ENCODE peak calls at places on chromosomes 4 and X, in six cellular contexts. One of them, this sample, is unnamed.

GRCh38 chrX:50905334-50905733 is 5.2 kb upstream of the BMP15 start:
- DNase-seq in activated naive CD4-positive, alpha-beta T cell treated with anti-CD3 and anti-CD28 coated beads, Interleukin-2, amount 50 U/mL, for 16 hours: no peak
- DNase-seq in fibroblast of lung: peak
- DNase-seq in astrocyte of the cerebellum: no peak
- DNase-seq in NAMALWA: peak
- DNase-seq in progenitor cell of endocrine pancreas: no peak
- DNase-seq in this sample: no peak

GRCh38 chr4:22987861-22988260 is 295.1 kb downstream of the GBA3 start:
- DNase-seq in progenitor cell of endocrine pancreas: no peak
- DNase-seq in astrocyte of the cerebellum: peak
- DNase-seq in fibroblast of lung: peak
- DNase-seq in activated naive CD4-positive, alpha-beta T cell treated with anti-CD3 and anti-CD28 coated beads, Interleukin-2, amount 50 U/mL, for 16 hours: no peak
- DNase-seq in NAMALWA: no peak
- DNase-seq in this sample: no peak

GRCh38 chr4:17094811-17095210 is 196.4 kb upstream of the LDB2 start:
- DNase-seq in astrocyte of the cerebellum: no peak
- DNase-seq in activated naive CD4-positive, alpha-beta T cell treated with anti-CD3 and anti-CD28 coated beads, Interleukin-2, amount 50 U/mL, for 16 hours: no peak
- DNase-seq in progenitor cell of endocrine pancreas: no peak
- DNase-seq in NAMALWA: no peak
- DNase-seq in fibroblast of lung: no peak
- DNase-seq in this sample: no peak

GRCh38 chr4:89365375-89366170 is 58.0 kb upstream of the GPRIN3 start:
- DNase-seq in NAMALWA: no peak
- DNase-seq in progenitor cell of endocrine pancreas: no peak
- DNase-seq in activated naive CD4-positive, alpha-beta T cell treated with anti-CD3 and anti-CD28 coated beads, Interleukin-2, amount 50 U/mL, for 16 hours: no peak
- DNase-seq in fibroblast of lung: no peak
- DNase-seq in astrocyte of the cerebellum: no peak
- DNase-seq in this sample: no peak

GRCh38 chr4:85955614-85956295 is 404.1 kb downstream of the MAPK10 start:
- DNase-seq in fibroblast of lung: no peak
- DNase-seq in progenitor cell of endocrine pancreas: no peak
- DNase-seq in NAMALWA: no peak
- DNase-seq in astrocyte of the cerebellum: no peak
- DNase-seq in activated naive CD4-positive, alpha-beta T cell treated with anti-CD3 and anti-CD28 coated beads, Interleukin-2, amount 50 U/mL, for 16 hours: no peak
- DNase-seq in this sample: no peak

GRCh38 chrX:12390301-12390700 is 252.0 kb downstream of the FRMPD4 start:
- DNase-seq in progenitor cell of endocrine pancreas: no peak
- DNase-seq in NAMALWA: no peak
- DNase-seq in activated naive CD4-positive, alpha-beta T cell treated with anti-CD3 and anti-CD28 coated beads, Interleukin-2, amount 50 U/mL, for 16 hours: no peak
- DNase-seq in fibroblast of lung: peak
- DNase-seq in astrocyte of the cerebellum: no peak
- DNase-seq in this sample: no peak

GRCh38 chr4:38902695-38903094 is 35.1 kb downstream of the FAM114A1 start:
- DNase-seq in astrocyte of the cerebellum: no peak
- DNase-seq in progenitor cell of endocrine pancreas: no peak
- DNase-seq in NAMALWA: peak
- DNase-seq in activated naive CD4-positive, alpha-beta T cell treated with anti-CD3 and anti-CD28 coated beads, Interleukin-2, amount 50 U/mL, for 16 hours: no peak
- DNase-seq in fibroblast of lung: peak
- DNase-seq in this sample: no peak

GRCh38 chr4:5125326-5125725 is 74.0 kb downstream of the STK32B start:
- DNase-seq in NAMALWA: no peak
- DNase-seq in activated naive CD4-positive, alpha-beta T cell treated with anti-CD3 and anti-CD28 coated beads, Interleukin-2, amount 50 U/mL, for 16 hours: no peak
- DNase-seq in astrocyte of the cerebellum: no peak
- DNase-seq in fibroblast of lung: no peak
- DNase-seq in progenitor cell of endocrine pancreas: no peak
- DNase-seq in this sample: no peak

GRCh38 chr4:3420606-3420955 is 21.2 kb upstream of the HGFAC start:
- DNase-seq in NAMALWA: no peak
- DNase-seq in activated naive CD4-positive, alpha-beta T cell treated with anti-CD3 and anti-CD28 coated beads, Interleukin-2, amount 50 U/mL, for 16 hours: no peak
- DNase-seq in progenitor cell of endocrine pancreas: no peak
- DNase-seq in astrocyte of the cerebellum: no peak
- DNase-seq in fibroblast of lung: no peak
- DNase-seq in this sample: no peak

GRCh38 chr4:142238589-142238988 is 602.2 kb downstream of the IL15 start:
- DNase-seq in activated naive CD4-positive, alpha-beta T cell treated with anti-CD3 and anti-CD28 coated beads, Interleukin-2, amount 50 U/mL, for 16 hours: no peak
- DNase-seq in fibroblast of lung: peak
- DNase-seq in NAMALWA: no peak
- DNase-seq in progenitor cell of endocrine pancreas: no peak
- DNase-seq in astrocyte of the cerebellum: no peak
- DNase-seq in this sample: no peak

GRCh38 chrX:141814213-141814857 is 23.8 kb upstream of the MAGEC3 start:
- DNase-seq in progenitor cell of endocrine pancreas: no peak
- DNase-seq in NAMALWA: no peak
- DNase-seq in fibroblast of lung: no peak
- DNase-seq in astrocyte of the cerebellum: no peak
- DNase-seq in activated naive CD4-positive, alpha-beta T cell treated with anti-CD3 and anti-CD28 coated beads, Interleukin-2, amount 50 U/mL, for 16 hours: no peak
- DNase-seq in this sample: no peak

GRCh38 chrX:44432641-44433040 is 89.2 kb upstream of the EFHC2 start:
- DNase-seq in NAMALWA: peak
- DNase-seq in astrocyte of the cerebellum: no peak
- DNase-seq in fibroblast of lung: peak
- DNase-seq in progenitor cell of endocrine pancreas: no peak
- DNase-seq in activated naive CD4-positive, alpha-beta T cell treated with anti-CD3 and anti-CD28 coated beads, Interleukin-2, amount 50 U/mL, for 16 hours: no peak
- DNase-seq in this sample: no peak

GRCh38 chr4:83114576-83114975 is at the start of gene PLAC8:
- DNase-seq in activated naive CD4-positive, alpha-beta T cell treated with anti-CD3 and anti-CD28 coated beads, Interleukin-2, amount 50 U/mL, for 16 hours: peak
- DNase-seq in fibroblast of lung: no peak
- DNase-seq in astrocyte of the cerebellum: no peak
- DNase-seq in NAMALWA: peak
- DNase-seq in progenitor cell of endocrine pancreas: no peak
- DNase-seq in this sample: no peak

GRCh38 chrX:12741416-12741815 is 49.8 kb upstream of the PRPS2 start:
- DNase-seq in fibroblast of lung: no peak
- DNase-seq in activated naive CD4-positive, alpha-beta T cell treated with anti-CD3 and anti-CD28 coated beads, Interleukin-2, amount 50 U/mL, for 16 hours: no peak
- DNase-seq in progenitor cell of endocrine pancreas: no peak
- DNase-seq in NAMALWA: no peak
- DNase-seq in astrocyte of the cerebellum: no peak
- DNase-seq in this sample: no peak

GRCh38 chr4:98203406-98204235 is 57.6 kb upstream of the RAP1GDS1 start:
- DNase-seq in NAMALWA: peak
- DNase-seq in activated naive CD4-positive, alpha-beta T cell treated with anti-CD3 and anti-CD28 coated beads, Interleukin-2, amount 50 U/mL, for 16 hours: no peak
- DNase-seq in astrocyte of the cerebellum: no peak
- DNase-seq in fibroblast of lung: no peak
- DNase-seq in progenitor cell of endocrine pancreas: no peak
- DNase-seq in this sample: no peak